ENCODE peak calls at places on chromosomes 6 and 20, in ten cellular contexts. Q is astrocyte, Y is HCT116, E is OCI-LY7, G is neural progenitor cell, C is GM23338, Z is foreskin fibroblast, T is NB4, H is fibroblast of the aortic adventitia, P is uterus. M is an unnamed sample.

GRCh38 chr20:56760610-56761009 is 131.5 kb downstream of the TFAP2C start:
- DNase-seq in Q (no peak), Y (no peak), E (no peak), G (no peak), C (no peak), Z (no peak), T (no peak), H (no peak), P (no peak), M (no peak)

GRCh38 chr6:30500421-30501069 is 11.2 kb downstream of the HLA-E start:
- DNase-seq in Q (no peak), Y (no peak), E (no peak), G (no peak), C (no peak), Z (peak; percentile 59), T (no peak), H (no peak), P (no peak), M (no peak)

GRCh38 chr6:79077680-79078056 is 386 bp downstream of the PHIP start:
- DNase-seq in Q (no peak), Y (no peak), E (peak; percentile 73), G (no peak), C (no peak), Z (no peak), T (peak; percentile 87), H (no peak), P (no peak), M (no peak)

GRCh38 chr20:330233-331149 is 5.1 kb downstream of the SOX12 start:
- DNase-seq in Q (peak; percentile 46), Y (no peak), E (peak; percentile 86), G (peak; percentile 87), C (peak; percentile 91), Z (peak; percentile 85), T (peak; percentile 92), H (peak; percentile 76), P (peak; percentile 67), M (no peak)

GRCh38 chr6:168181776-168182765 is 103.1 kb upstream of the FRMD1 start:
- DNase-seq in Q (no peak), Y (no peak), E (no peak), G (peak; percentile 75), C (no peak), Z (no peak), T (no peak), H (no peak), P (peak; percentile 3), M (no peak)

GRCh38 chr6:128932061-128932460 is 49.1 kb downstream of the LAMA2 start:
- DNase-seq in Q (no peak), Y (no peak), E (no peak), G (no peak), C (no peak), Z (peak; percentile 47), T (no peak), H (peak; percentile 40), P (no peak), M (peak; percentile 3)

GRCh38 chr6:133814797-133815196 is 74.1 kb upstream of the TCF21 start:
- DNase-seq in Q (peak; percentile 45), Y (peak; percentile 6), E (no peak), G (no peak), C (no peak), Z (peak; percentile 77), T (peak; percentile 55), H (peak; percentile 79), P (peak; percentile 42), M (no peak)

GRCh38 chr20:63706852-63707557 is 771 bp downstream of the ARFRP1 start:
- DNase-seq in Q (no peak), Y (no peak), E (peak; percentile 74), G (peak; percentile 59), C (peak; percentile 65), Z (peak; percentile 46), T (peak; percentile 71), H (peak; percentile 22), P (peak; percentile 36), M (no peak)

GRCh38 chr6:137951064-137951597 is 84.1 kb downstream of the TNFAIP3 start:
- DNase-seq in Q (no peak), Y (no peak), E (peak; percentile 89), G (no peak), C (no peak), Z (no peak), T (peak; percentile 54), H (no peak), P (no peak), M (no peak)

GRCh38 chr6:136411453-136412354 is 122.1 kb upstream of the BCLAF1 start:
- DNase-seq in Q (no peak), Y (no peak), E (no peak), G (no peak), C (no peak), Z (no peak), T (no peak), H (no peak), P (no peak), M (no peak)

GRCh38 chr6:101650402-101651100 is 257.0 kb downstream of the GRIK2 start:
- DNase-seq in Q (no peak), Y (no peak), E (no peak), G (no peak), C (peak; percentile 68), Z (no peak), T (no peak), H (no peak), P (no peak), M (no peak)

GRCh38 chr6:107515955-107516354 is 26.0 kb downstream of the SOBP start:
- DNase-seq in Q (no peak), Y (no peak), E (no peak), G (no peak), C (no peak), Z (no peak), T (no peak), H (no peak), P (no peak), M (no peak)

GRCh38 chr6:139944976-139945375 is 570.5 kb upstream of the CITED2 start:
- DNase-seq in Q (no peak), Y (no peak), E (no peak), G (no peak), C (no peak), Z (no peak), T (no peak), H (no peak), P (no peak), M (no peak)

GRCh38 chr20:45136911-45137310 is 12.6 kb upstream of the WFDC12 start:
- DNase-seq in Q (no peak), Y (no peak), E (no peak), G (no peak), C (no peak), Z (no peak), T (no peak), H (no peak), P (no peak), M (no peak)

GRCh38 chr20:45140836-45141235 is 16.6 kb upstream of the WFDC12 start:
- DNase-seq in Q (no peak), Y (no peak), E (no peak), G (no peak), C (no peak), Z (no peak), T (no peak), H (no peak), P (no peak), M (no peak)

GRCh38 chr20:45138451-45139300 is 14.4 kb upstream of the WFDC12 start:
- DNase-seq in Q (no peak), Y (peak; percentile 21), E (peak; percentile 44), G (peak; percentile 74), C (peak; percentile 90), Z (no peak), T (peak; percentile 79), H (no peak), P (no peak), M (no peak)
- TF ChIP-seq CTCF in Q (peak; percentile 29), Y (peak; percentile 97), E (peak; percentile 88), G (peak; percentile 84), C (peak; percentile 94), Z (peak; percentile 56), T (peak; percentile 95), H (peak; percentile 71), P (no peak), M (peak; percentile 83)

GRCh38 chr20:54491443-54491842 is 16.1 kb downstream of the DOK5 start:
- DNase-seq in Q (no peak), Y (no peak), E (no peak), G (no peak), C (no peak), Z (no peak), T (no peak), H (no peak), P (no peak), M (no peak)

GRCh38 chr20:54497931-54498718 is 22.7 kb downstream of the DOK5 start:
- DNase-seq in Q (no peak), Y (no peak), E (no peak), G (no peak), C (no peak), Z (no peak), T (peak; percentile 32), H (peak; percentile 50), P (no peak), M (no peak)

GRCh38 chr20:54499111-54499510 is 23.7 kb downstream of the DOK5 start:
- DNase-seq in Q (no peak), Y (no peak), E (no peak), G (no peak), C (no peak), Z (no peak), T (no peak), H (no peak), P (no peak), M (no peak)

GRCh38 chr20:54494303-54495006 is 19.1 kb downstream of the DOK5 start:
- DNase-seq in Q (no peak), Y (no peak), E (no peak), G (no peak), C (no peak), Z (no peak), T (no peak), H (no peak), P (no peak), M (no peak)
- H3K4me3 ChIP-seq in Q (no peak overlapping the region), Y (no peak overlapping the region), E (no peak overlapping the region), G (no peak overlapping the region), C (no peak overlapping the region), Z (no peak overlapping the region), T (no peak overlapping the region), H (no peak overlapping the region), P (no peak overlapping the region), M (no peak overlapping the region)

DNA sequence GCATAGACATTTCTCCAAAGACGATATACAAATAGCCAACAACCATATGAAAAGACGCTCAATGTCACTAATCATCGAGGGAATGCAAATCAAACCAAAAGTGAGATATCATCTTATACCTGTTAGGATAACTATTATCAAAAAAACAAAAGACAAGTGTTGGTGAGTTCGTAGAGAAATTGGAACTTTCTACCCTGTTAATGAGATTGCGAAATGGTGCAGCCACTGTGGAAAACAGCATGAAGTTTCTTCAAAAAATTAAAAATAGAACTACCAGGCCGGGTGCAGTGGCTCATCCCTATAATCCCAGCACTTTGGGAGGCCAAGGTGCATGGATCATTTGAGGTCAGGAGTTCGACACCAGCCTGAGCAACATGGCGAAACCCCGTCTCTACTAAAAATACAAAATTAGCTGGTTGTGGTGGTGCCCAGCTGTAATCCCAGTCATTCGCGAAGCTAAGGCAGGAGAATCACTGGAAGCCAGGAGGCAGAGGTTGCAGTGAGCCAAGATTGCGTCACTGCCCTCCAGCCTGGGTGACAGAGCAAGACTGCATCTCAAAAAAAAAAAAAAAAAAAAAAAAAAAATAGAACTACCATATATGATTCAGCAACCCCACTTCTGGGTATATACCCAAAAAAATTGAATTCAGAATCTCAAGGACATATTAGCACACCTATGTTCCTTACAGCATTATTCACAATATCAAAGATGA is 170.0 kb upstream of the ZNF184 start:
- DNase-seq in Q (no peak), Y (no peak), E (no peak), G (no peak), C (no peak), Z (no peak), T (no peak), H (no peak), P (no peak), M (no peak)
- TF ChIP-seq CTCF in Q (no peak), Y (no peak), E (no peak), G (no peak), C (no peak), Z (no peak), T (no peak), H (no peak), P (no peak), M (no peak)

GRCh38 chr6:88814909-88815308 is 148.5 kb downstream of the RNGTT start:
- DNase-seq in Q (no peak), Y (no peak), E (no peak), G (no peak), C (no peak), Z (no peak), T (no peak), H (no peak), P (no peak), M (no peak)
- H3K4me3 ChIP-seq in Q (no peak overlapping the region), Y (no peak overlapping the region), E (no peak overlapping the region), G (no peak overlapping the region), C (no peak overlapping the region), Z (no peak overlapping the region), T (no peak overlapping the region), H (no peak overlapping the region), P (no peak overlapping the region), M (no peak overlapping the region)